ENCODE peak calls at places on chromosomes 16 and 17, in six cellular contexts. P, U, F, N, V and Y are unnamed samples. For H3K4me1, the result is how much of the 10 kb centered on the place peaks cover.

GRCh38 chr16:69187387-69187890 is 475 bp downstream of the SNTB2 start:
- DNase-seq in U (peak), N (peak), F (peak), P (no peak), V (peak), Y (peak)

GRCh38 chr17:38333635-38334295 is 10.0 kb downstream of the GPR179 start:
- DNase-seq in V (peak), U (no peak), F (peak), N (no peak), P (no peak), Y (no peak)

GRCh38 chr16:48158296-48158695 is 2.5 kb upstream of the ABCC12 start:
- DNase-seq in V (no peak), F (no peak), N (no peak), P (peak), U (no peak), Y (no peak)

GRCh38 chr16:17404903-17405691 is 65.7 kb downstream of the XYLT1 start:
- DNase-seq in N (peak), V (no peak), F (no peak), P (peak), U (peak), Y (peak)

GRCh38 chr16:813204-813915 is 12.8 kb upstream of the GNG13 start:
- DNase-seq in P (peak), U (peak), N (no peak), F (peak), V (peak), Y (peak)

GRCh38 chr17:69326302-69327059 is 452 bp downstream of the ABCA5 start:
- DNase-seq in N (no peak), P (peak), U (no peak), F (no peak), V (no peak), Y (no peak)

GRCh38 chr17:43536236-43537088 is 9.7 kb downstream of the ETV4 start:
- DNase-seq in F (peak), P (peak), U (no peak), V (no peak), N (no peak), Y (no peak)

GRCh38 chr16:58128181-58128631 is 975 bp downstream of the CFAP20 start:
- DNase-seq in P (no peak), U (no peak), V (no peak), F (no peak), N (no peak), Y (no peak)

GRCh38 chr17:8019665-8020064 is 17.2 kb downstream of the GUCY2D start:
- DNase-seq in N (peak), V (no peak), P (peak), U (no peak), F (no peak), Y (no peak)

GRCh38 chr16:67431077-67431804 is at the start of gene HSD11B2:
- DNase-seq in U (peak), P (peak), V (peak), F (peak), N (no peak), Y (peak)

GRCh38 chr16:79981814-79982213 is 381.3 kb upstream of the MAF start:
- DNase-seq in U (no peak), P (no peak), F (no peak), N (no peak), V (no peak), Y (no peak)

GRCh38 chr16:4624827-4625616 is 396 bp downstream of the MGRN1 start:
- DNase-seq in N (peak), V (peak), F (peak), U (peak), P (peak), Y (peak)

GRCh38 chr16:85461814-85462404 is 151.2 kb upstream of the GSE1 start:
- DNase-seq in P (peak), U (peak), V (no peak), N (peak), F (peak), Y (no peak)

GRCh38 chr16:85458952-85459351 is 154.2 kb upstream of the GSE1 start:
- DNase-seq in U (no peak), P (no peak), N (no peak), V (no peak), F (no peak), Y (no peak)

GRCh38 chr16:85459529-85460251 is 153.4 kb upstream of the GSE1 start:
- DNase-seq in P (no peak), U (peak), V (no peak), F (no peak), N (peak), Y (peak)

GRCh38 chr16:85460983-85461813 is 151.9 kb upstream of the GSE1 start:
- DNase-seq in P (peak), U (peak), F (no peak), V (no peak), N (no peak), Y (no peak)

GRCh38 chr16:85460252-85460982 is 152.7 kb upstream of the GSE1 start:
- DNase-seq in V (no peak), F (peak), U (peak), P (no peak), N (no peak), Y (no peak)
- H3K4me3 ChIP-seq in V (no peak), F (peak), U (no peak), P (no peak), N (no peak), Y (no peak)

GRCh38 chr16:30063893-30064745 is 1.4 kb upstream of the ALDOA start:
- DNase-seq in U (peak), F (peak), V (peak), P (peak), N (peak), Y (peak)
- H3K27ac ChIP-seq in U (peak), F (peak), V (peak), P (peak), N (peak), Y (peak)

GRCh38 chr16:2150418-2151187 is 2.2 kb downstream of the RAB26 start:
- DNase-seq in N (no peak), F (peak), U (no peak), V (no peak), P (peak), Y (no peak)
- H3K4me1 ChIP-seq in N (half or more), F (under half), U (under half), V (half or more), P (under half), Y (half or more)

GRCh38 chr17:82380860-82381702 is 9.5 kb downstream of the UTS2R start:
- DNase-seq in P (peak), N (no peak), V (no peak), F (no peak), U (no peak), Y (no peak)
- H3K4me3 ChIP-seq in P (no peak), N (no peak), V (no peak), F (no peak), U (no peak), Y (no peak)

DNA sequence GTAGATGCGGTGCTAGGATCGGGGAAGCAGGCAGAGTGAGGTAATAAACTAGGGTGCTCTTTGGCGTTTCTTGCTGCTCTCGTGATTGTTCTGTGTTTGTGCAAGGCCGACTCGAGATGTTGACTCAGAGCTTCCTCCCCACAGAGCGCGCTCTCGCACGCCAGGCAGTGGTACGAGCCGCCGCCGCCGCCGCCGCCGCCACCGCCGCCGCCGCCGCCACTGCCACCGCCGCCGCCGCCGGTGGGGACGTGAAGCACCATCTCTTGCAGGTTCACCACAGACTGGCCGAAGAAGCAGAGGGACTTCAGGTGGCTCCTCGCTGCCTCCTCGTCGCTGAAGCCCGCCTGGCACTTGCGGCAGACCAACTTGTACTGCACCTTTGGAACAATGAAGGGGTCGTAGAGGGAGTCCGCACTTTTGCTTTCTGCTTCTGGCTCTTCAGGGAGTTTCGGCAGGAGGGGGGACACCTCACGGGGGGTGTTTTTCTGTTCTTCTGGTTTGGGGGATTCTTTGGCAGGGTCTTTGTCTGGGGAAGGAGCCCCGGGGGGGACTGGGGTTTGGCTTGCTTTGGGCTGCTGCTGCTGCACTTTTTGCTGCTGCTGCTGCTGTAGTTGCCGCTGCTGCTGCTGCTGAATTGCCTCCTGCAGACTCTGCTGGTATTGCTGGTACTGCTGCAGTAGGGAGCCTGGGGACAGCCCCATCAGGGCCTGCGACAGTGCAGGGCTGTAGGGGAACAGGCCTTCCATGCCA is 260.2 kb downstream of the ZFHX3 start:
- DNase-seq in U (peak), F (peak), N (peak), P (peak), V (peak), Y (peak)
- H3K27ac ChIP-seq in U (peak), F (no peak), N (peak), P (peak), V (no peak), Y (peak)

GRCh38 chr17:58343131-58343530 is 8.9 kb downstream of the SUPT4H1 start:
- DNase-seq in P (no peak), N (no peak), U (no peak), F (no peak), V (no peak), Y (no peak)
- H3K4me1 ChIP-seq in P (under half), N (under half), U (under half), F (under half), V (half or more), Y (under half)

GRCh38 chr17:52157161-52157560 is 1.4 kb downstream of the CA10 start:
- DNase-seq in P (no peak), V (no peak), F (peak), U (no peak), N (no peak), Y (no peak)

GRCh38 chr17:52158450-52159042 is at the start of gene CA10:
- DNase-seq in F (peak), N (no peak), U (no peak), P (no peak), V (no peak), Y (no peak)

GRCh38 chr17:52159159-52159809 is 770 bp upstream of the CA10 start:
- DNase-seq in N (no peak), U (no peak), P (no peak), F (peak), V (no peak), Y (no peak)

GRCh38 chr17:52156576-52156975 is 1.9 kb downstream of the CA10 start:
- DNase-seq in V (no peak), N (no peak), U (no peak), F (peak), P (no peak), Y (no peak)

GRCh38 chr17:52157603-52158449 is 688 bp downstream of the CA10 start:
- DNase-seq in V (no peak), U (no peak), P (no peak), F (peak), N (no peak), Y (no peak)
- H3K4me3 ChIP-seq in V (no peak), U (no peak), P (no peak), F (peak), N (no peak), Y (no peak)

GRCh38 chr17:78765821-78766220 is 16.3 kb downstream of the CYTH1 start:
- DNase-seq in F (no peak), U (no peak), N (no peak), V (no peak), P (no peak), Y (no peak)

GRCh38 chr17:78766225-78766624 is 15.8 kb downstream of the CYTH1 start:
- DNase-seq in F (no peak), U (no peak), P (no peak), V (no peak), N (no peak), Y (no peak)

GRCh38 chr17:78766743-78767294 is 15.3 kb downstream of the CYTH1 start:
- DNase-seq in U (no peak), V (no peak), F (no peak), P (no peak), N (peak), Y (no peak)

GRCh38 chr17:78769200-78769773 is 12.8 kb downstream of the CYTH1 start:
- DNase-seq in F (peak), V (no peak), N (no peak), U (no peak), P (no peak), Y (no peak)

GRCh38 chr17:78767806-78768205 is 14.3 kb downstream of the CYTH1 start:
- DNase-seq in U (no peak), P (peak), F (no peak), N (no peak), V (no peak), Y (no peak)
- H3K27ac ChIP-seq in U (no peak), P (no peak), F (no peak), N (no peak), V (no peak), Y (peak)

GRCh38 chr17:29148257-29148789 is 31.9 kb downstream of the MYO18A start:
- DNase-seq in N (no peak), P (no peak), F (peak), V (no peak), U (no peak), Y (no peak)

GRCh38 chr17:29150191-29150590 is 30.0 kb downstream of the MYO18A start:
- DNase-seq in V (no peak), N (no peak), P (no peak), U (no peak), F (no peak), Y (no peak)

GRCh38 chr17:29147682-29148081 is 32.5 kb downstream of the MYO18A start:
- DNase-seq in V (no peak), N (no peak), P (no peak), U (no peak), F (no peak), Y (no peak)

GRCh38 chr17:29148790-29149430 is 31.3 kb downstream of the MYO18A start:
- DNase-seq in F (peak), N (peak), P (peak), U (peak), V (peak), Y (peak)

DNA sequence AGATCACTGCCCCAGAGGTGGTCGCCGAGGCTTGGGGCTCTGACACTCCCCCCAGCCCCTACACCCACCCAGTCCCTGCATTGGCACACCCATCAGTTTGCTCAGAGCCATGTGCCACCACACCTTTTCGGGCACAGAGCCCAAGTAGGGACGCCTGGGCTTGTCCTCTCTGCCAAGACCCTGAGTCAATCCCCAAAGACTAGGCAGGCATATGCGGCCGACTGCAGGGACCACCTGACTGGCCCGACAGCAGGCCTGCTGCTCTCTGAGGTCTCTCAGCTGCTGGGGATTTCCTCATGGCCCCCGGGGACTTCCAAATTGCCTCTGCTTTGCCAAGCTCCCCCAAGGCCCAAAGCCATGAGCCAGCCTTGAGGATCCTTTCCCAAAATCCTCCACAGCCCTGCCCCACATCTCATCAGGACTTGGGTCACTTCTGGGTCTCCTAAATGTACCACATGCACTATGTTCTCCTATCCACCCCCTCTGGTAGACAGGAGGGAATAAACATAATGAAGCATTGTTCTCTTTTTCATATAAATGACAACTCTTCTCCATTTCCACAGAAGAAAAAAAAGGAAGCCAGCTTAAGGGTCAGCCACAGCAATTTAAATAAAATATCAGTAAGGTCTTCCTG is 30.6 kb downstream of the MYO18A start:
- DNase-seq in V (no peak), P (peak), U (peak), F (no peak), N (no peak), Y (no peak)
- H3K4me1 ChIP-seq in V (under half), P (under half), U (under half), F (under half), N (under half), Y (half or more)

GRCh38 chr17:59154335-59154720 is 658 bp downstream of the SKA2 start:
- DNase-seq in V (peak), F (peak), N (peak), P (peak), U (peak), Y (no peak)

GRCh38 chr17:59151007-59151406 is 4.0 kb downstream of the SKA2 start:
- DNase-seq in V (no peak), F (no peak), U (no peak), N (no peak), P (peak), Y (no peak)

GRCh38 chr17:59154721-59155438 is at the start of gene SKA2:
- DNase-seq in F (peak), V (peak), N (peak), U (peak), P (no peak), Y (peak)

GRCh38 chr17:59151591-59151990 is 3.4 kb downstream of the SKA2 start:
- DNase-seq in F (no peak), U (no peak), V (no peak), P (no peak), N (no peak), Y (no peak)

GRCh38 chr17:59152925-59153324 is 2.1 kb downstream of the SKA2 start:
- DNase-seq in V (no peak), U (no peak), P (no peak), F (no peak), N (no peak), Y (no peak)
- H3K4me3 ChIP-seq in V (no peak), U (no peak), P (no peak), F (peak), N (no peak), Y (no peak)